ENCODE peak calls at places on chromosomes 2 and 18, in four cellular contexts. T, Z, D and P are unnamed samples.
A peak's percentile ranks its signal among the peaks of the same experiment; 100 is the strongest.

GRCh38 chr2:226002438-226002837 is 602.9 kb downstream of the NYAP2 start:
- DNase-seq in T (no peak), Z (no peak), D (no peak), P (peak; percentile 79)

GRCh38 chr2:99765919-99766318 is 276.1 kb upstream of the REV1 start:
- DNase-seq in T (no peak), Z (no peak), D (no peak), P (no peak)

GRCh38 chr2:132814651-132815050 is 144.6 kb upstream of the LYPD1 start:
- DNase-seq in T (no peak), Z (no peak), D (no peak), P (no peak)

GRCh38 chr18:58535340-58536186 is 93.3 kb downstream of the ALPK2 start:
- DNase-seq in T (no peak), Z (no peak), D (no peak), P (peak; percentile 70)

GRCh38 chr2:155846249-155846648 is 486.3 kb downstream of the NR4A2 start:
- DNase-seq in T (no peak), Z (no peak), D (no peak), P (peak; percentile 25)

GRCh38 chr2:217075225-217075802 is 215.4 kb upstream of the TNP1 start:
- DNase-seq in T (no peak), Z (no peak), D (no peak), P (peak; percentile 50)

GRCh38 chr2:181364492-181365175 is 92.6 kb upstream of the ITGA4 start:
- DNase-seq in T (no peak), Z (no peak), D (no peak), P (no peak)

GRCh38 chr2:231602874-231603467 is 10.3 kb downstream of the TEX44 start:
- DNase-seq in T (no peak), Z (no peak), D (no peak), P (no peak)

GRCh38 chr2:120511546-120512320 is 165.8 kb downstream of the INHBB start:
- DNase-seq in T (no peak), Z (no peak), D (no peak), P (no peak)

GRCh38 chr18:75923169-75923568 is 495.7 kb upstream of the SMIM21 start:
- DNase-seq in T (no peak), Z (no peak), D (no peak), P (peak; percentile 93)

GRCh38 chr2:145194671-145195070 is 674.8 kb upstream of the ZEB2 start:
- DNase-seq in T (no peak), Z (no peak), D (no peak), P (no peak)

GRCh38 chr2:177318613-177319012 is 54.1 kb upstream of the NFE2L2 start:
- DNase-seq in T (no peak), Z (no peak), D (no peak), P (no peak)

GRCh38 chr2:217866457-217866856 is 136.3 kb downstream of the TNS1 start:
- DNase-seq in T (no peak), Z (peak; percentile 52), D (no peak), P (no peak)

GRCh38 chr2:85066874-85067351 is 66.3 kb upstream of the TCF7L1 start:
- DNase-seq in T (no peak), Z (peak; percentile 75), D (peak; percentile 64), P (peak; percentile 61)

GRCh38 chr18:45879681-45880655 is 54.5 kb downstream of the SIGLEC15 start:
- DNase-seq in T (peak; percentile 63), Z (peak; percentile 72), D (peak; percentile 51), P (peak; percentile 29)

GRCh38 chr2:219996366-219996765 is 368.9 kb downstream of the SLC4A3 start:
- DNase-seq in T (no peak), Z (no peak), D (no peak), P (no peak)

GRCh38 chr2:219998714-219999227 is 371.3 kb downstream of the SLC4A3 start:
- DNase-seq in T (no peak), Z (peak; percentile 4), D (no peak), P (no peak)

GRCh38 chr2:219997341-219997851 is 370.0 kb downstream of the SLC4A3 start:
- DNase-seq in T (no peak), Z (peak; percentile 2), D (peak; percentile 23), P (peak; percentile 52)

GRCh38 chr2:220000080-220000479 is 372.6 kb downstream of the SLC4A3 start:
- DNase-seq in T (no peak), Z (no peak), D (no peak), P (no peak)

GRCh38 chr2:219998099-219998498 is 370.7 kb downstream of the SLC4A3 start:
- DNase-seq in T (no peak), Z (no peak), D (no peak), P (no peak)
- TF ChIP-seq CTCF in T (no peak), Z (no peak), D (no peak), P (no peak)

DNA sequence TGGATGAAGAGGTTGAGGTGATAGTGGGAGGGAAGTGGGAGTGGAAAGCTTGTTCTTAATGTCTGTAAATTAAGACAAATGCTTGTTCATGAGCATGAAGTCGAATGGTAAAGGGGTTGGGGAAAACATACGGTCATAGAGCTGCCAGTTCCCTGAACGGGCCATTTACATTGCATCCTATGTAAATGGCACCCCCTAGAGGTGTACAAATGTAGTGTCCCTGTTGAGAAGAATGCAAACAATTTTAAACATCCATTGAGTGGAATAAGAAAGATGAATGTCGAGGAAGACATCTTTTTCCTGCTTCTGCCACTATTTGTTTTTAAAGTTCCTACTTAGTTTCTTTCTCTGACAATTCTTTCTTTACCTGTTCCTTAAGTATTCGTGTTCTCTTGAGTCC is 155.7 kb downstream of the RDH14 start:
- DNase-seq in T (no peak), Z (peak; percentile 25), D (no peak), P (no peak)
- TF ChIP-seq CTCF in T (no peak), Z (peak; percentile 64), D (no peak), P (peak; percentile 28)

DNA sequence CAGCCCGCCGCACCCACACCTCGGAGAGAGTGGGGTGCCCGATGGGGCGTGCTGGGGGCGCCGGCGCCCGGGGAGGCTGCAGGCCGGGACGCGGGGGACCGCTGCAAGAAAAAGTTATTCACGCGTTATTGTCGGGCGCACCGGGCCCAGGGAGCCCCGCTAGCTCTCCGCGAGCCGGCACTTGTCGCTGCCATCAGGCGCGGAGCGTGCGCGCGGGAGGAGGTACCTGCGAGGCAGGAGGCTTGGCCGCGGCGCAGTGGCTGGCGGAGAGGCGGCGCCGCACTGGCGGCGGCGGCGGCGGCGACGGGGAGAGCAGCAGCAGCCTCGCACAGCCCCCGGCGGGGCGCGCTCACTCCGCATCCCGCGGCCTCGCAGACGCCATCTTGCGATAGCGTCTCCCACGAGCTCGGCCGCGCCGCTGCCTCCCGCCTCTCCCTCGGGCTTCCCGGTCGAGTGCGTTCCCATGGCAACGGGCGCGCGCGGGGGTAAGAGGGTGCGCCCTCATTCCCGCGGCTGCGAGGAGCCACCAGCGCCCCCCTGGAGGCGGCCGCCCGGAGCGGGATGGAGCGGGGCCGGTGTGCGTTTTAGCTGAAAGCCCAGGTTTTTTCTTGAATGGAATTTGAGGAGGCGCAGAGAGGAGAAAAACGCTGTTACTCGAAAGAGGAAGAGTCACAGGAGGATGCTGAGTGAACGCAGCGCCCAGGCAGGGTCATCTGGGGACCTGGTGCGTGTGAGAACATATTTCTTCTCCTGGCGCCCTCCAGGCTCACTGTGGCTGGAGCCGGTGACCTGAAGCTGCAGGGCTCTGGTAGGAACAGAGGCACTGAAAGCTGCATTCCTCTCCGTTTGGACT is at the start of gene CHN1:
- DNase-seq in T (peak; percentile 61), Z (peak; percentile 95), D (peak; percentile 73), P (peak; percentile 53)
- TF ChIP-seq CTCF in T (no peak), Z (peak; percentile 50), D (no peak), P (no peak)

GRCh38 chr2:28457237-28457636 is 38.6 kb upstream of the PLB1 start:
- DNase-seq in T (no peak), Z (no peak), D (no peak), P (no peak)
- TF ChIP-seq CTCF in T (no peak), Z (no peak), D (no peak), P (no peak)